ENCODE peak calls at places on chromosomes 7 and 10, in six cellular contexts. Z is brain microvascular endothelial cell, G is ovary, R is HepG2, Q is A549, D is PC-3. L is an unnamed sample.

GRCh38 chr7:74561898-74562613 is 95.5 kb upstream of the GTF2I start:
- DNase-seq in Z (no peak), G (no peak), R (no peak), Q (no peak), D (peak), L (no peak)

GRCh38 chr10:102752934-102753664 is 9.4 kb downstream of the WBP1L start:
- DNase-seq in Z (peak), G (peak), R (peak), Q (peak), D (peak), L (no peak)

GRCh38 chr10:60032723-60033122 is 126.4 kb upstream of the CCDC6 start:
- DNase-seq in Z (peak), G (no peak), R (peak), Q (peak), D (peak), L (peak)

GRCh38 chr10:12640550-12640949 is 291.2 kb downstream of the CAMK1D start:
- DNase-seq in Z (no peak), G (no peak), R (no peak), Q (no peak), D (no peak), L (no peak)

GRCh38 chr7:155885162-155886160 is 73.2 kb upstream of the SHH start:
- DNase-seq in Z (peak), G (no peak), R (no peak), Q (peak), D (peak), L (no peak)

GRCh38 chr7:152459724-152460251 is 24.0 kb upstream of the KMT2C start:
- DNase-seq in Z (no peak), G (peak), R (no peak), Q (no peak), D (peak), L (no peak)

GRCh38 chr7:147981072-147981813 is 609.3 kb upstream of the C7orf33 start:
- DNase-seq in Z (no peak), G (no peak), R (no peak), Q (no peak), D (no peak), L (no peak)

GRCh38 chr7:133021196-133021595 is 60.7 kb downstream of the CHCHD3 start:
- DNase-seq in Z (peak), G (no peak), R (no peak), Q (no peak), D (no peak), L (no peak)

DNA sequence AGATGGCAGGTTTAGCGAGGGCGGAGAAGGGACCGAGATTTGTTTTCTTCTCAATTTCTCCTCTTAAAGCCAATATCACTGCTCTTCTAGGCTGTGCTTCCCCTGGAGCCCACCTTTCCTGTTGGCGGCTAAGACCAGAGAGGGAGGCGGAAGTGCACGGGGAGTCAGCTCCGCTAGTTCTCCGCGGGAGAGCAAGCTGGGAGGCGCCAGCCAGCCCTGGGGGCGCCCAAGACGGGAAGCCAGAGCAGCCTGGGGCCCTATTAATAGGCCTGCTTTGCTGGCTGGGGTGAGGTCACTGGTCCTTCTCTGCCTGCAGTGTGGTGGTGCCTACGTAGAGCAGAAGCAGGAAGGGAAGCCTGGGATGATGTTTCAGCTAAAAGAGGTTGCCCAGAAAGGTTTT is 61.6 kb downstream of the LSM5 start:
- DNase-seq in Z (no peak), G (no peak), R (no peak), Q (no peak), D (no peak), L (no peak)
- H3K4me3 ChIP-seq in Z (no peak), G (no peak), R (no peak), Q (no peak), D (no peak), L (no peak)

GRCh38 chr7:95324396-95324795 is at the start of gene PON1:
- DNase-seq in Z (no peak), G (no peak), R (no peak), Q (no peak), D (no peak), L (no peak)
- H3K4me3 ChIP-seq in Z (no peak), G (no peak), R (no peak), Q (peak), D (no peak), L (no peak)

GRCh38 chr7:135801877-135802276 is 53.3 kb upstream of the FAM180A start:
- DNase-seq in Z (no peak), G (no peak), R (no peak), Q (no peak), D (no peak), L (no peak)

GRCh38 chr7:135802697-135803096 is 54.1 kb upstream of the FAM180A start:
- DNase-seq in Z (no peak), G (no peak), R (no peak), Q (no peak), D (no peak), L (no peak)

GRCh38 chr7:135801045-135801693 is 52.6 kb upstream of the FAM180A start:
- DNase-seq in Z (peak), G (no peak), R (peak), Q (peak), D (peak), L (peak)

GRCh38 chr7:135799881-135800280 is 51.3 kb upstream of the FAM180A start:
- DNase-seq in Z (no peak), G (no peak), R (no peak), Q (no peak), D (no peak), L (no peak)

DNA sequence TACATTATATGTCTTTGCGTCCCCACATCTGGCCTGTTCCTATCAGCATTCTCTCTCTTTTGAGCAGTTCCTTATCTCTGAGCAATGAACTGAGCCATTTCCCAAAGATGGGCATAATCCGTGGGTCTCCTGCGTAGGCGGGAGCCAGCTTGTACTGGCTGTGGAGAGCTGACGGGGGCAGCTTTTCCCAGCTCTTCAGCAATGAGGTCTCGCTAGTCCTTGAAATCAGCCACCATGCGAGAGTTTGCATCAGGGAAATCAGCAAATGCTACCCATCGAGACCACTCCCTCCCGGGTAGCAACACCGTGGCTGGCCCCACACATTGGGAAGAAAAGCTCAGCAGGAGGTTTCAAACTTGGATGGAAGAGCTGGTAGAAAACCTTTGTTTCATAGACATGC is 51.9 kb upstream of the FAM180A start:
- DNase-seq in Z (peak), G (no peak), R (no peak), Q (no peak), D (no peak), L (no peak)
- H3K4me3 ChIP-seq in Z (peak), G (no peak), R (no peak), Q (no peak), D (peak), L (no peak)

GRCh38 chr7:30851651-30852359 is 59.8 kb upstream of the AQP1 start:
- DNase-seq in Z (no peak), G (no peak), R (no peak), Q (no peak), D (no peak), L (no peak)

GRCh38 chr7:30852744-30853288 is 58.8 kb upstream of the AQP1 start:
- DNase-seq in Z (no peak), G (no peak), R (no peak), Q (no peak), D (no peak), L (no peak)

GRCh38 chr7:30855936-30856335 is 55.7 kb upstream of the AQP1 start:
- DNase-seq in Z (no peak), G (no peak), R (no peak), Q (no peak), D (no peak), L (no peak)

GRCh38 chr7:30852360-30852709 is 59.3 kb upstream of the AQP1 start:
- DNase-seq in Z (no peak), G (no peak), R (no peak), Q (no peak), D (no peak), L (no peak)

DNA sequence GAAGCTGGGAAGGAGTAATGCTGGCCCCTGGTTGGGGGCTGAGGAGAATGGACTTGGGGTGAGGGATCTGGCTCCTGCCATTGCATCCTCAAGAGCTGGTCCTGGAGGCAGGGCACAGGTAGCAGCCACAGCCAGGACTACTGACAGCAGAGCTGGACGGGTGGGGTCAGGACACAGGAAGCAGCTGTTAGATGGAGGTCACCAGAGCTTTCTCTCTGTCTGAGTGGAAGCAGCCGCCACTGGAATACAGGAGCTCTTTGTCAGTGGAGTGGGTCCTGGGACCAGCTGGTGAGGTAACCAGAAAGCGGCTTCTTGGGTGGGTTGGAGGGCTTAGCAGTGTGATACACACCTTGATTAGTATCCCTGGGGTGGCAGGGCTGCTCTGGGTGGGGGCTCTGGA is 58.1 kb upstream of the AQP1 start:
- DNase-seq in Z (no peak), G (no peak), R (no peak), Q (no peak), D (no peak), L (no peak)
- H3K4me3 ChIP-seq in Z (no peak), G (no peak), R (no peak), Q (no peak), D (no peak), L (no peak)

GRCh38 chr7:50305697-50306300 is 1.3 kb downstream of the IKZF1 start:
- DNase-seq in Z (no peak), G (no peak), R (no peak), Q (no peak), D (no peak), L (no peak)
- H3K4me3 ChIP-seq in Z (no peak), G (no peak), R (no peak), Q (no peak), D (no peak), L (no peak)

GRCh38 chr10:101237908-101238731 is 8.9 kb upstream of the LBX1 start:
- DNase-seq in Z (no peak), G (no peak), R (no peak), Q (no peak), D (no peak), L (no peak)
- H3K4me3 ChIP-seq in Z (no peak), G (no peak), R (no peak), Q (no peak), D (no peak), L (no peak)

DNA sequence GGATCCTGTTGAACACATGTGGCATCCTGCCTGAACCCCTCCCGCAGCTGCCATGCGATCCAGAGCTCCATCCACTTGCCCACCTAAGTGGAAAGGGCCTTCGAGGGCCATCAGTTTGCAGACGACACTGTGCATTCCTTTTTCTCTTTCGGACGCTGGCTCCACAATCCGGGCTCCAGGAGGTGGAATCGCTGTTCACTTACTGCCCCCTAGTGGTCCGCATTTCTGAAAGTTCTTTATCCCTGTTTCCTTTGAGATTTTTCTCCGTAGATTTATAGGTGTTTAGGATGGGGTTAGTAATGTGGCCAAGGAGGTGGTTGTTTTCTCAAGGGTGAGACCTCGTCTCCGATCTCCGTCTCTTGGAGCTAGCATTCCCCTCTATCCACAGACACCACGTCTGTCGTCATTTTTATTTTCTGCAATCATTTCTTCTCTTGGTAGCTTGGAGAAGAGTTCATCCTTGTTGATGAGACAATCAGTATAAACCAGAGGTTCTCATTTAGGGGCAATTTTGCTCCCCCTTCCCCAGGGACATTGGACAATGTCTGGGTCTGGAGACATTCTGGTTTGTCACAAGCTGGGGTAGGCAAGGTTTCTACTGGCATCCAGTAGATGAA is 204.6 kb downstream of the ARHGAP21 start:
- DNase-seq in Z (peak), G (peak), R (peak), Q (peak), D (peak), L (peak)
- H3K4me3 ChIP-seq in Z (no peak), G (no peak), R (no peak), Q (no peak), D (no peak), L (no peak)